ENCODE peak calls at places on chromosomes 7 and 10, in four cellular contexts. H is AG09319; D is stimulated activated CD4-positive, alpha-beta T cell treated with anti-CD3 and anti-CD28 coated beads, Interleukin-1b, Interleukin-23, amount 100 ng/mL, for 1 hour; Q is B cell. B is an unnamed sample.

GRCh38 chr10:15439381-15439837 is 68.3 kb upstream of the FAM171A1 start:
- DNase-seq in H (no peak), D (no peak), Q (no peak), B (no peak)

GRCh38 chr7:8221603-8222002 is 40.4 kb downstream of the ICA1 start:
- DNase-seq in H (no peak), D (no peak), Q (no peak), B (no peak)

GRCh38 chr10:13789448-13789829 is 202.7 kb downstream of the PRPF18 start:
- DNase-seq in H (no peak), D (no peak), Q (no peak), B (no peak)

GRCh38 chr7:150858236-150859197 is 6.2 kb downstream of the AOC1 start:
- DNase-seq in H (no peak), D (no peak), Q (no peak), B (no peak)

GRCh38 chr7:114703677-114704076 is 218.2 kb upstream of the MDFIC start:
- DNase-seq in H (no peak), D (no peak), Q (no peak), B (no peak)

GRCh38 chr7:5629941-5630340 is 151.5 kb downstream of the RNF216 start:
- DNase-seq in H (no peak), D (no peak), Q (no peak), B (peak)

GRCh38 chr7:38283107-38283506 is 9.7 kb upstream of the TARP start:
- DNase-seq in H (no peak), D (no peak), Q (no peak), B (no peak)

GRCh38 chr7:1571261-1571650 is 1.4 kb upstream of the PSMG3 start:
- DNase-seq in H (no peak), D (no peak), Q (no peak), B (no peak)

GRCh38 chr10:83706120-83706519 is 433.2 kb upstream of the GHITM start:
- DNase-seq in H (no peak), D (no peak), Q (no peak), B (no peak)

GRCh38 chr7:151925446-151926335 is 30.6 kb upstream of the GALNTL5 start:
- DNase-seq in H (no peak), D (no peak), Q (no peak), B (no peak)

GRCh38 chr7:30309842-30310435 is 25.5 kb downstream of the ZNRF2 start:
- DNase-seq in H (no peak), D (no peak), Q (no peak), B (no peak)

GRCh38 chr7:47982610-47983009 is 3.2 kb upstream of the HUS1 start:
- DNase-seq in H (no peak), D (no peak), Q (no peak), B (no peak)

GRCh38 chr10:88370713-88371112 is 212.4 kb downstream of the RNLS start:
- DNase-seq in H (no peak), D (no peak), Q (no peak), B (no peak)

GRCh38 chr7:137084607-137085380 is 216.3 kb downstream of the CHRM2 start:
- DNase-seq in H (no peak), D (no peak), Q (no peak), B (no peak)

GRCh38 chr7:153065021-153065420 is 305.5 kb downstream of the ACTR3B start:
- DNase-seq in H (no peak), D (no peak), Q (no peak), B (no peak)

GRCh38 chr10:69976795-69977546 is 75.7 kb upstream of the MACROH2A2 start:
- DNase-seq in H (no peak), D (no peak), Q (no peak), B (no peak)

GRCh38 chr10:132743925-132744490 is 41.9 kb downstream of the NKX6-2 start:
- DNase-seq in H (no peak), D (no peak), Q (no peak), B (no peak)

GRCh38 chr10:61903991-61904350 is 2.5 kb downstream of the ARID5B start:
- DNase-seq in H (no peak), D (no peak), Q (no peak), B (no peak)

GRCh38 chr10:42981358-42982236 is 95.3 kb upstream of the RET start:
- DNase-seq in H (no peak), D (no peak), Q (peak), B (no peak)

GRCh38 chr10:68989317-68989990 is 851 bp downstream of the KIFBP start:
- DNase-seq in H (no peak), D (no peak), Q (no peak), B (no peak)

GRCh38 chr10:49106451-49106850 is 8.9 kb downstream of the VSTM4 start:
- DNase-seq in H (no peak), D (no peak), Q (no peak), B (no peak)

GRCh38 chr10:652226-652625 is 37.2 kb downstream of the DIP2C start:
- DNase-seq in H (no peak), D (no peak), Q (no peak), B (no peak)

GRCh38 chr7:42758124-42758523 is 153.7 kb downstream of the C7orf25 start:
- DNase-seq in H (no peak), D (no peak), Q (no peak), B (no peak)